ENCODE peak calls at places on chromosomes 4 and X, in nine cellular contexts. One of them, this sample, is unnamed. For H3K4me1, the result is how much of the 10 kb centered on the place peaks cover.

GRCh38 chr4:7427326-7428260 is 7.1 kb downstream of the PSAPL1 start:
- DNase-seq in body of pancreas: peak
- DNase-seq in stomach: peak
- DNase-seq in A549: no peak
- DNase-seq in adrenal gland: no peak
- DNase-seq in transverse colon: peak
- DNase-seq in sigmoid colon: peak
- DNase-seq in suprapubic skin: peak
- DNase-seq in spleen: peak
- DNase-seq in this sample: peak

GRCh38 chr4:38383646-38384121 is 280.3 kb upstream of the KLF3 start:
- DNase-seq in transverse colon: no peak
- DNase-seq in sigmoid colon: no peak
- DNase-seq in body of pancreas: no peak
- DNase-seq in spleen: no peak
- DNase-seq in stomach: no peak
- DNase-seq in suprapubic skin: no peak
- DNase-seq in A549: no peak
- DNase-seq in adrenal gland: no peak
- DNase-seq in this sample: no peak

GRCh38 chrX:133840415-133840814 is 145.0 kb downstream of the GPC3 start:
- DNase-seq in transverse colon: no peak
- DNase-seq in sigmoid colon: no peak
- DNase-seq in adrenal gland: no peak
- DNase-seq in spleen: no peak
- DNase-seq in body of pancreas: no peak
- DNase-seq in stomach: no peak
- DNase-seq in A549: no peak
- DNase-seq in suprapubic skin: no peak
- DNase-seq in this sample: no peak

GRCh38 chr4:65943076-65943475 is 272.8 kb upstream of the EPHA5 start:
- DNase-seq in transverse colon: no peak
- DNase-seq in spleen: no peak
- DNase-seq in A549: peak
- DNase-seq in body of pancreas: no peak
- DNase-seq in adrenal gland: no peak
- DNase-seq in stomach: no peak
- DNase-seq in sigmoid colon: no peak
- DNase-seq in suprapubic skin: no peak
- DNase-seq in this sample: no peak

GRCh38 chr4:52780206-52780605 is 29.0 kb upstream of the ERVMER34-1 start:
- DNase-seq in spleen: no peak
- DNase-seq in adrenal gland: peak
- DNase-seq in stomach: no peak
- DNase-seq in body of pancreas: no peak
- DNase-seq in transverse colon: no peak
- DNase-seq in suprapubic skin: no peak
- DNase-seq in A549: no peak
- DNase-seq in sigmoid colon: no peak
- DNase-seq in this sample: no peak

GRCh38 chr4:73589887-73590801 is 30.1 kb downstream of the RASSF6 start:
- DNase-seq in body of pancreas: peak
- DNase-seq in sigmoid colon: no peak
- DNase-seq in spleen: no peak
- DNase-seq in A549: no peak
- DNase-seq in stomach: no peak
- DNase-seq in transverse colon: no peak
- DNase-seq in suprapubic skin: no peak
- DNase-seq in adrenal gland: no peak
- DNase-seq in this sample: no peak

GRCh38 chr4:173257732-173258717 is 76.1 kb downstream of the HMGB2 start:
- DNase-seq in A549: peak
- DNase-seq in transverse colon: peak
- DNase-seq in adrenal gland: peak
- DNase-seq in suprapubic skin: no peak
- DNase-seq in sigmoid colon: peak
- DNase-seq in body of pancreas: peak
- DNase-seq in spleen: no peak
- DNase-seq in stomach: peak
- DNase-seq in this sample: peak

GRCh38 chr4:22670953-22671352 is 21.8 kb upstream of the GBA3 start:
- DNase-seq in sigmoid colon: no peak
- DNase-seq in adrenal gland: no peak
- DNase-seq in suprapubic skin: no peak
- DNase-seq in body of pancreas: no peak
- DNase-seq in spleen: no peak
- DNase-seq in stomach: no peak
- DNase-seq in transverse colon: no peak
- DNase-seq in A549: no peak
- DNase-seq in this sample: no peak

GRCh38 chr4:69689530-69690111 is 36.6 kb upstream of the UGT2A1 start:
- DNase-seq in transverse colon: no peak
- DNase-seq in A549: no peak
- DNase-seq in body of pancreas: no peak
- DNase-seq in spleen: no peak
- DNase-seq in stomach: no peak
- DNase-seq in sigmoid colon: no peak
- DNase-seq in suprapubic skin: no peak
- DNase-seq in adrenal gland: no peak
- DNase-seq in this sample: no peak

GRCh38 chr4:8117278-8117682 is 41.3 kb downstream of the ABLIM2 start:
- DNase-seq in stomach: peak
- DNase-seq in body of pancreas: peak
- DNase-seq in A549: peak
- DNase-seq in transverse colon: peak
- DNase-seq in spleen: no peak
- DNase-seq in adrenal gland: no peak
- DNase-seq in suprapubic skin: no peak
- DNase-seq in sigmoid colon: no peak
- DNase-seq in this sample: peak

GRCh38 chrX:154775611-154776349 is 13.1 kb downstream of the DKC1 start:
- DNase-seq in body of pancreas: no peak
- DNase-seq in adrenal gland: no peak
- DNase-seq in A549: no peak
- DNase-seq in suprapubic skin: no peak
- DNase-seq in sigmoid colon: no peak
- DNase-seq in transverse colon: no peak
- DNase-seq in stomach: no peak
- DNase-seq in spleen: no peak
- DNase-seq in this sample: peak

GRCh38 chr4:85084371-85085170 is 118.1 kb upstream of the WDFY3 start:
- DNase-seq in stomach: no peak
- DNase-seq in suprapubic skin: no peak
- DNase-seq in adrenal gland: peak
- DNase-seq in body of pancreas: peak
- DNase-seq in sigmoid colon: no peak
- DNase-seq in transverse colon: no peak
- DNase-seq in A549: peak
- DNase-seq in spleen: no peak
- DNase-seq in this sample: peak

GRCh38 chrX:108070891-108071290 is 20.5 kb downstream of the PSMD10 start:
- DNase-seq in adrenal gland: no peak
- DNase-seq in stomach: no peak
- DNase-seq in spleen: no peak
- DNase-seq in sigmoid colon: no peak
- DNase-seq in suprapubic skin: no peak
- DNase-seq in body of pancreas: no peak
- DNase-seq in transverse colon: no peak
- DNase-seq in A549: no peak
- DNase-seq in this sample: no peak

GRCh38 chr4:168503652-168504362 is 7.0 kb downstream of the PALLD start:
- DNase-seq in suprapubic skin: no peak
- DNase-seq in stomach: no peak
- DNase-seq in adrenal gland: no peak
- DNase-seq in transverse colon: no peak
- DNase-seq in sigmoid colon: no peak
- DNase-seq in spleen: no peak
- DNase-seq in body of pancreas: no peak
- DNase-seq in A549: no peak
- DNase-seq in this sample: no peak

GRCh38 chr4:108036252-108036651 is 46.6 kb downstream of the HADH start:
- DNase-seq in spleen: no peak
- DNase-seq in transverse colon: peak
- DNase-seq in suprapubic skin: no peak
- DNase-seq in stomach: no peak
- DNase-seq in sigmoid colon: no peak
- DNase-seq in A549: no peak
- DNase-seq in adrenal gland: no peak
- DNase-seq in body of pancreas: no peak
- DNase-seq in this sample: no peak

GRCh38 chr4:108034560-108034959 is 44.9 kb downstream of the HADH start:
- DNase-seq in adrenal gland: no peak
- DNase-seq in A549: no peak
- DNase-seq in sigmoid colon: no peak
- DNase-seq in suprapubic skin: no peak
- DNase-seq in stomach: no peak
- DNase-seq in body of pancreas: no peak
- DNase-seq in transverse colon: no peak
- DNase-seq in spleen: no peak
- DNase-seq in this sample: no peak

GRCh38 chr4:108035691-108036090 is 46.0 kb downstream of the HADH start:
- DNase-seq in sigmoid colon: no peak
- DNase-seq in body of pancreas: no peak
- DNase-seq in adrenal gland: no peak
- DNase-seq in spleen: no peak
- DNase-seq in transverse colon: peak
- DNase-seq in suprapubic skin: no peak
- DNase-seq in stomach: no peak
- DNase-seq in A549: no peak
- DNase-seq in this sample: no peak

GRCh38 chr4:108031427-108032083 is 41.9 kb downstream of the HADH start:
- DNase-seq in stomach: no peak
- DNase-seq in spleen: no peak
- DNase-seq in sigmoid colon: no peak
- DNase-seq in A549: no peak
- DNase-seq in suprapubic skin: no peak
- DNase-seq in body of pancreas: no peak
- DNase-seq in adrenal gland: no peak
- DNase-seq in transverse colon: no peak
- DNase-seq in this sample: no peak

DNA sequence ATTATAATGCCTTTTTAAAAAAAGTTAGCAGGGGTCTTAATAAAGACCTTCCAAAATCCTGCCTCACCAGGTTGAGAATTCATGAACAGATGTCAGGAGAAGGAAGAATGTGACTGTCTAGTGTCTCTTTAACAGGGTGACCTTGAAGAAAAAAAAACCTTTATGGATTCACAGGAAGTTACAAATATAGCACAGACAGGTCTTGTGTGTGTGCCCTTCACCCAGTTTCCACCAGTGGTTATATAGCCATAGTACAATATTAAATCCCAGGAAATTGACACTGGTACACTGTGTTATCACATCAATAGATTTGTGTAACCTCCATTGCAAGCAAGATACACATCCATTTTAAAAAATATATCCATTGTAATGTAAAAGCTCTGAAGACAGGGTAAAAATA is 43.7 kb downstream of the HADH start:
- DNase-seq in body of pancreas: no peak
- DNase-seq in transverse colon: no peak
- DNase-seq in A549: no peak
- DNase-seq in adrenal gland: no peak
- DNase-seq in suprapubic skin: no peak
- DNase-seq in spleen: no peak
- DNase-seq in stomach: no peak
- DNase-seq in sigmoid colon: no peak
- DNase-seq in this sample: no peak
- H3K4me1 ChIP-seq in body of pancreas: under half
- H3K4me1 ChIP-seq in transverse colon: under half
- H3K4me1 ChIP-seq in A549: under half
- H3K4me1 ChIP-seq in adrenal gland: under half
- H3K4me1 ChIP-seq in suprapubic skin: under half
- H3K4me1 ChIP-seq in spleen: under half
- H3K4me1 ChIP-seq in stomach: under half
- H3K4me1 ChIP-seq in sigmoid colon: under half
- H3K4me1 ChIP-seq in this sample: under half

GRCh38 chr4:164402554-164402953 is 351.4 kb upstream of the SMIM31 start:
- DNase-seq in sigmoid colon: no peak
- DNase-seq in adrenal gland: no peak
- DNase-seq in suprapubic skin: no peak
- DNase-seq in transverse colon: no peak
- DNase-seq in stomach: no peak
- DNase-seq in body of pancreas: no peak
- DNase-seq in A549: no peak
- DNase-seq in spleen: no peak
- DNase-seq in this sample: no peak
- TF ChIP-seq POLR2A in sigmoid colon: no peak
- TF ChIP-seq POLR2A in adrenal gland: no peak
- TF ChIP-seq POLR2A in suprapubic skin: no peak
- TF ChIP-seq POLR2A in transverse colon: no peak
- TF ChIP-seq POLR2A in stomach: no peak
- TF ChIP-seq POLR2A in body of pancreas: no peak
- TF ChIP-seq POLR2A in A549: no peak
- TF ChIP-seq POLR2A in spleen: no peak
- TF ChIP-seq POLR2A in this sample: no peak

GRCh38 chrX:431032-431431 is 44.3 kb upstream of the PPP2R3B start:
- DNase-seq in suprapubic skin: no peak
- DNase-seq in adrenal gland: no peak
- DNase-seq in stomach: no peak
- DNase-seq in A549: no peak
- DNase-seq in spleen: no peak
- DNase-seq in transverse colon: no peak
- DNase-seq in sigmoid colon: peak
- DNase-seq in body of pancreas: no peak
- DNase-seq in this sample: no peak

GRCh38 chrX:434946-435345 is 48.2 kb upstream of the PPP2R3B start:
- DNase-seq in spleen: peak
- DNase-seq in body of pancreas: no peak
- DNase-seq in transverse colon: no peak
- DNase-seq in suprapubic skin: no peak
- DNase-seq in stomach: no peak
- DNase-seq in A549: no peak
- DNase-seq in adrenal gland: no peak
- DNase-seq in sigmoid colon: peak
- DNase-seq in this sample: no peak

GRCh38 chrX:429266-429825 is 42.6 kb upstream of the PPP2R3B start:
- DNase-seq in A549: no peak
- DNase-seq in adrenal gland: no peak
- DNase-seq in sigmoid colon: peak
- DNase-seq in stomach: no peak
- DNase-seq in spleen: peak
- DNase-seq in suprapubic skin: no peak
- DNase-seq in body of pancreas: no peak
- DNase-seq in transverse colon: no peak
- DNase-seq in this sample: no peak

GRCh38 chrX:433771-434170 is 47.1 kb upstream of the PPP2R3B start:
- DNase-seq in body of pancreas: no peak
- DNase-seq in A549: no peak
- DNase-seq in transverse colon: no peak
- DNase-seq in stomach: no peak
- DNase-seq in adrenal gland: no peak
- DNase-seq in spleen: peak
- DNase-seq in sigmoid colon: peak
- DNase-seq in suprapubic skin: no peak
- DNase-seq in this sample: no peak

GRCh38 chrX:431492-432132 is 44.9 kb upstream of the PPP2R3B start:
- DNase-seq in stomach: no peak
- DNase-seq in suprapubic skin: no peak
- DNase-seq in sigmoid colon: no peak
- DNase-seq in A549: no peak
- DNase-seq in spleen: no peak
- DNase-seq in adrenal gland: no peak
- DNase-seq in body of pancreas: no peak
- DNase-seq in transverse colon: no peak
- DNase-seq in this sample: no peak
- TF ChIP-seq CTCF in stomach: no peak
- TF ChIP-seq CTCF in suprapubic skin: no peak
- TF ChIP-seq CTCF in sigmoid colon: no peak
- TF ChIP-seq CTCF in A549: no peak
- TF ChIP-seq CTCF in spleen: no peak
- TF ChIP-seq CTCF in adrenal gland: no peak
- TF ChIP-seq CTCF in body of pancreas: no peak
- TF ChIP-seq CTCF in transverse colon: no peak
- TF ChIP-seq CTCF in this sample: no peak

GRCh38 chr4:16581117-16581516 is 317.3 kb downstream of the LDB2 start:
- DNase-seq in adrenal gland: no peak
- DNase-seq in A549: no peak
- DNase-seq in transverse colon: no peak
- DNase-seq in body of pancreas: no peak
- DNase-seq in sigmoid colon: no peak
- DNase-seq in suprapubic skin: no peak
- DNase-seq in stomach: no peak
- DNase-seq in spleen: no peak
- DNase-seq in this sample: no peak
- H3K4me1 ChIP-seq in adrenal gland: under half
- H3K4me1 ChIP-seq in A549: under half
- H3K4me1 ChIP-seq in transverse colon: under half
- H3K4me1 ChIP-seq in body of pancreas: under half
- H3K4me1 ChIP-seq in sigmoid colon: under half
- H3K4me1 ChIP-seq in suprapubic skin: under half
- H3K4me1 ChIP-seq in stomach: under half
- H3K4me1 ChIP-seq in spleen: under half
- H3K4me1 ChIP-seq in this sample: under half

This sample was measured in testis.